ENCODE peak calls at places on chromosome 6, in seven cellular contexts. One of them, this sample, is unnamed.
A peak's percentile ranks its signal among the peaks of the same experiment; 100 is the strongest.

GRCh38 chr6:89311853-89312531 is 3.1 kb downstream of the GABRR2 start:
- DNase-seq in HCT116: no peak
- DNase-seq in GM12878: no peak
- DNase-seq in HepG2: peak; percentile 40
- DNase-seq in H1: peak; percentile 38
- DNase-seq in K562: peak; percentile 23
- DNase-seq in SK-N-SH: no peak
- DNase-seq in this sample: peak; percentile 45

GRCh38 chr6:8131265-8131897 is 29.0 kb upstream of the EEF1E1 start:
- DNase-seq in HCT116: peak; percentile 61
- DNase-seq in GM12878: no peak
- DNase-seq in HepG2: peak; percentile 77
- DNase-seq in H1: peak; percentile 31
- DNase-seq in K562: peak; percentile 75
- DNase-seq in SK-N-SH: peak; percentile 58
- DNase-seq in this sample: peak; percentile 42

GRCh38 chr6:105805581-105806023 is 280.5 kb upstream of the PRDM1 start:
- DNase-seq in HCT116: no peak
- DNase-seq in GM12878: no peak
- DNase-seq in HepG2: no peak
- DNase-seq in H1: no peak
- DNase-seq in K562: peak; percentile 72
- DNase-seq in SK-N-SH: no peak
- DNase-seq in this sample: no peak

GRCh38 chr6:7439243-7439642 is 49.6 kb downstream of the RIOK1 start:
- DNase-seq in HCT116: no peak
- DNase-seq in GM12878: no peak
- DNase-seq in HepG2: no peak
- DNase-seq in H1: no peak
- DNase-seq in K562: no peak
- DNase-seq in SK-N-SH: no peak
- DNase-seq in this sample: no peak

GRCh38 chr6:168540713-168541291 is 99.8 kb downstream of the SMOC2 start:
- DNase-seq in HCT116: no peak
- DNase-seq in GM12878: no peak
- DNase-seq in HepG2: no peak
- DNase-seq in H1: peak; percentile 46
- DNase-seq in K562: no peak
- DNase-seq in SK-N-SH: no peak
- DNase-seq in this sample: no peak

GRCh38 chr6:87817226-87817625 is 115.2 kb upstream of the AKIRIN2 start:
- DNase-seq in HCT116: no peak
- DNase-seq in GM12878: no peak
- DNase-seq in HepG2: no peak
- DNase-seq in H1: no peak
- DNase-seq in K562: no peak
- DNase-seq in SK-N-SH: no peak
- DNase-seq in this sample: no peak

GRCh38 chr6:10453596-10453995 is 38.7 kb upstream of the TFAP2A start:
- DNase-seq in HCT116: no peak
- DNase-seq in GM12878: no peak
- DNase-seq in HepG2: no peak
- DNase-seq in H1: no peak
- DNase-seq in K562: no peak
- DNase-seq in SK-N-SH: no peak
- DNase-seq in this sample: no peak

GRCh38 chr6:29850011-29850553 is 22.5 kb downstream of the HLA-G start:
- DNase-seq in HCT116: no peak
- DNase-seq in GM12878: no peak
- DNase-seq in HepG2: no peak
- DNase-seq in H1: no peak
- DNase-seq in K562: peak; percentile 39
- DNase-seq in SK-N-SH: no peak
- DNase-seq in this sample: no peak

GRCh38 chr6:27145731-27146455 is 101.6 kb upstream of the PRSS16 start:
- DNase-seq in HCT116: peak; percentile 90
- DNase-seq in GM12878: peak; percentile 84
- DNase-seq in HepG2: peak; percentile 43
- DNase-seq in H1: no peak
- DNase-seq in K562: peak; percentile 92
- DNase-seq in SK-N-SH: peak; percentile 39
- DNase-seq in this sample: peak; percentile 71

GRCh38 chr6:129929433-129929832 is 68.3 kb upstream of the TMEM244 start:
- DNase-seq in HCT116: no peak
- DNase-seq in GM12878: no peak
- DNase-seq in HepG2: no peak
- DNase-seq in H1: no peak
- DNase-seq in K562: no peak
- DNase-seq in SK-N-SH: no peak
- DNase-seq in this sample: no peak

GRCh38 chr6:134198093-134198492 is 119.8 kb downstream of the SGK1 start:
- DNase-seq in HCT116: no peak
- DNase-seq in GM12878: no peak
- DNase-seq in HepG2: peak; percentile 100
- DNase-seq in H1: no peak
- DNase-seq in K562: peak; percentile 24
- DNase-seq in SK-N-SH: no peak
- DNase-seq in this sample: no peak

GRCh38 chr6:22980446-22980845 is 411.1 kb downstream of the HDGFL1 start:
- DNase-seq in HCT116: no peak
- DNase-seq in GM12878: no peak
- DNase-seq in HepG2: no peak
- DNase-seq in H1: no peak
- DNase-seq in K562: no peak
- DNase-seq in SK-N-SH: no peak
- DNase-seq in this sample: no peak

GRCh38 chr6:129679250-129679649 is 30.7 kb downstream of the ARHGAP18 start:
- DNase-seq in HCT116: no peak
- DNase-seq in GM12878: no peak
- DNase-seq in HepG2: no peak
- DNase-seq in H1: no peak
- DNase-seq in K562: no peak
- DNase-seq in SK-N-SH: no peak
- DNase-seq in this sample: no peak

GRCh38 chr6:71402101-71402500 is 113.5 kb downstream of the OGFRL1 start:
- DNase-seq in HCT116: no peak
- DNase-seq in GM12878: no peak
- DNase-seq in HepG2: no peak
- DNase-seq in H1: no peak
- DNase-seq in K562: no peak
- DNase-seq in SK-N-SH: no peak
- DNase-seq in this sample: no peak

GRCh38 chr6:68233623-68234022 is 401.5 kb upstream of the ADGRB3 start:
- DNase-seq in HCT116: no peak
- DNase-seq in GM12878: no peak
- DNase-seq in HepG2: no peak
- DNase-seq in H1: no peak
- DNase-seq in K562: no peak
- DNase-seq in SK-N-SH: no peak
- DNase-seq in this sample: no peak

GRCh38 chr6:17311595-17312311 is 30.6 kb downstream of the RBM24 start:
- DNase-seq in HCT116: no peak
- DNase-seq in GM12878: no peak
- DNase-seq in HepG2: peak; percentile 98
- DNase-seq in H1: no peak
- DNase-seq in K562: peak; percentile 37
- DNase-seq in SK-N-SH: no peak
- DNase-seq in this sample: no peak

GRCh38 chr6:33314943-33315752 is 1.3 kb upstream of the TAPBP start:
- DNase-seq in HCT116: no peak
- DNase-seq in GM12878: no peak
- DNase-seq in HepG2: no peak
- DNase-seq in H1: no peak
- DNase-seq in K562: peak; percentile 88
- DNase-seq in SK-N-SH: peak; percentile 4
- DNase-seq in this sample: peak; percentile 54

GRCh38 chr6:21615504-21615903 is 22.0 kb downstream of the SOX4 start:
- DNase-seq in HCT116: no peak
- DNase-seq in GM12878: no peak
- DNase-seq in HepG2: no peak
- DNase-seq in H1: no peak
- DNase-seq in K562: no peak
- DNase-seq in SK-N-SH: no peak
- DNase-seq in this sample: no peak

GRCh38 chr6:112196290-112196689 is 58.1 kb downstream of the LAMA4 start:
- DNase-seq in HCT116: no peak
- DNase-seq in GM12878: no peak
- DNase-seq in HepG2: no peak
- DNase-seq in H1: no peak
- DNase-seq in K562: no peak
- DNase-seq in SK-N-SH: no peak
- DNase-seq in this sample: no peak

GRCh38 chr6:142374965-142375733 is 73.3 kb downstream of the ADGRG6 start:
- DNase-seq in HCT116: peak; percentile 85
- DNase-seq in GM12878: no peak
- DNase-seq in HepG2: peak; percentile 99
- DNase-seq in H1: no peak
- DNase-seq in K562: no peak
- DNase-seq in SK-N-SH: no peak
- DNase-seq in this sample: no peak

GRCh38 chr6:225121-225721 is 67.1 kb upstream of the DUSP22 start:
- DNase-seq in HCT116: no peak
- DNase-seq in GM12878: peak; percentile 72
- DNase-seq in HepG2: no peak
- DNase-seq in H1: no peak
- DNase-seq in K562: no peak
- DNase-seq in SK-N-SH: no peak
- DNase-seq in this sample: no peak

GRCh38 chr6:49110876-49111275 is 352.2 kb downstream of the MMUT start:
- DNase-seq in HCT116: no peak
- DNase-seq in GM12878: no peak
- DNase-seq in HepG2: no peak
- DNase-seq in H1: no peak
- DNase-seq in K562: no peak
- DNase-seq in SK-N-SH: no peak
- DNase-seq in this sample: no peak

GRCh38 chr6:138415125-138415524 is 11.1 kb downstream of the HEBP2 start:
- DNase-seq in HCT116: no peak
- DNase-seq in GM12878: no peak
- DNase-seq in HepG2: no peak
- DNase-seq in H1: no peak
- DNase-seq in K562: no peak
- DNase-seq in SK-N-SH: no peak
- DNase-seq in this sample: no peak

GRCh38 chr6:143745160-143746133 is 67.7 kb downstream of the PHACTR2 start:
- DNase-seq in HCT116: peak; percentile 15
- DNase-seq in GM12878: no peak
- DNase-seq in HepG2: peak; percentile 100
- DNase-seq in H1: no peak
- DNase-seq in K562: peak; percentile 26
- DNase-seq in SK-N-SH: peak; percentile 19
- DNase-seq in this sample: peak; percentile 90

GRCh38 chr6:30915591-30915946 is 1.5 kb downstream of the VARS2 start:
- DNase-seq in HCT116: peak; percentile 55
- DNase-seq in GM12878: no peak
- DNase-seq in HepG2: peak; percentile 76
- DNase-seq in H1: no peak
- DNase-seq in K562: peak; percentile 81
- DNase-seq in SK-N-SH: peak; percentile 74
- DNase-seq in this sample: peak; percentile 79

GRCh38 chr6:161023316-161023715 is 31.7 kb downstream of the MAP3K4 start:
- DNase-seq in HCT116: no peak
- DNase-seq in GM12878: no peak
- DNase-seq in HepG2: no peak
- DNase-seq in H1: no peak
- DNase-seq in K562: no peak
- DNase-seq in SK-N-SH: no peak
- DNase-seq in this sample: no peak

GRCh38 chr6:139872635-139873034 is 498.2 kb upstream of the CITED2 start:
- DNase-seq in HCT116: no peak
- DNase-seq in GM12878: no peak
- DNase-seq in HepG2: no peak
- DNase-seq in H1: no peak
- DNase-seq in K562: no peak
- DNase-seq in SK-N-SH: no peak
- DNase-seq in this sample: no peak

GRCh38 chr6:151493495-151494234 is at the start of gene CCDC170:
- DNase-seq in HCT116: no peak
- DNase-seq in GM12878: no peak
- DNase-seq in HepG2: peak; percentile 61
- DNase-seq in H1: no peak
- DNase-seq in K562: no peak
- DNase-seq in SK-N-SH: peak; percentile 69
- DNase-seq in this sample: peak; percentile 54
- TF ChIP-seq JUND in HCT116: no peak
- TF ChIP-seq JUND in GM12878: no peak
- TF ChIP-seq JUND in HepG2: no peak
- TF ChIP-seq JUND in H1: no peak
- TF ChIP-seq JUND in K562: no peak
- TF ChIP-seq JUND in SK-N-SH: no peak
- TF ChIP-seq JUND in this sample: no peak

GRCh38 chr6:154806804-154807203 is 73.6 kb downstream of the SCAF8 start:
- DNase-seq in HCT116: no peak
- DNase-seq in GM12878: no peak
- DNase-seq in HepG2: no peak
- DNase-seq in H1: no peak
- DNase-seq in K562: no peak
- DNase-seq in SK-N-SH: no peak
- DNase-seq in this sample: no peak
- TF ChIP-seq JUND in HCT116: no peak
- TF ChIP-seq JUND in GM12878: no peak
- TF ChIP-seq JUND in HepG2: no peak
- TF ChIP-seq JUND in H1: no peak
- TF ChIP-seq JUND in K562: no peak
- TF ChIP-seq JUND in SK-N-SH: no peak
- TF ChIP-seq JUND in this sample: no peak

DNA sequence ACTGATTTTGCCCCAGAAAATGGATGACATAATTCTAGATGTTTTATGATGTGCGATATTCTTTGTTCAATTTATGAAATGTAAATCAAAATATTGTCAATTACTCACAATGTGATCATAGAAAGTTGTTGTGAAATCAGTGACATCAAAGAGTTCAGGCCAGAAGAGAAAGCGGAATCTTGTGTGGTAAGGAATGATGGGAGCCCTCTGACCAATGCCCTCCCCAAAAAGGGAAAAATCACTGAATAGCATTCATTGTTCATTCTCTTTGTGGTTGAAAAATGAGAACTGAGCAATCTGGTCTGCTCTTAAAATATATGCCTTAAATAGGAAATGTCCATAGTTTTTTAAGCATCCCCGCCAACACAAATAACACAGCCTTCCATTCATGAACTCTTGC is 247.1 kb upstream of the GRIK2 start:
- DNase-seq in HCT116: peak; percentile 27
- DNase-seq in GM12878: no peak
- DNase-seq in HepG2: no peak
- DNase-seq in H1: no peak
- DNase-seq in K562: no peak
- DNase-seq in SK-N-SH: no peak
- DNase-seq in this sample: no peak
- TF ChIP-seq JUND in HCT116: no peak
- TF ChIP-seq JUND in GM12878: no peak
- TF ChIP-seq JUND in HepG2: no peak
- TF ChIP-seq JUND in H1: no peak
- TF ChIP-seq JUND in K562: no peak
- TF ChIP-seq JUND in SK-N-SH: no peak
- TF ChIP-seq JUND in this sample: no peak

DNA sequence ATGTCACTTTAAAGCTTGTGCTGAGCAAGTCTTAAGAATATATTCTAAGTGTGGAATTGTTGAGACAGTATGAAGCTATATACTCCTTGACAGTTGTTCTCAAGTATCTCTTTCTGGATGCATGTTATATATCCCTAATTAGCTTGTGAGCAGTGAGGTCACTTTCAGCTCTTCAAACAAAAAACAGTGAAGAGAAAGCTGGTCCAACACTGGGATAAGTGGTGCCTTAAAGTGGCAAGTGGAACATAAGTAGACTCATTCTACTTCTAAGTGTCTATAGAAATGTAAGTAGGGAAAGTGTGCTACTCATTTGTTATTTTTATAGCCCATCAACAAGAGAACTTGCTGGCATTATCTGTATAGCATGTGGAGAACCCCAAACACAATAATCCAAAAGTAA is 133.1 kb upstream of the BACH2 start:
- DNase-seq in HCT116: peak; percentile 29
- DNase-seq in GM12878: no peak
- DNase-seq in HepG2: no peak
- DNase-seq in H1: no peak
- DNase-seq in K562: peak; percentile 48
- DNase-seq in SK-N-SH: no peak
- DNase-seq in this sample: peak; percentile 21
- TF ChIP-seq JUND in HCT116: no peak
- TF ChIP-seq JUND in GM12878: no peak
- TF ChIP-seq JUND in HepG2: no peak
- TF ChIP-seq JUND in H1: no peak
- TF ChIP-seq JUND in K562: no peak
- TF ChIP-seq JUND in SK-N-SH: no peak
- TF ChIP-seq JUND in this sample: no peak